ENCODE peak calls at places on chromosomes 3 and 15, in seven cellular contexts. One of them, this sample, is unnamed. For H3K4me1, the result is how much of the 10 kb centered on the place peaks cover.

GRCh38 chr15:101625169-101625568 is 27.0 kb downstream of the TM2D3 start:
- DNase-seq in PC-3: no peak
- DNase-seq in HCT116: no peak
- DNase-seq in SK-N-SH: no peak
- DNase-seq in GM23338: no peak
- DNase-seq in hepatocyte: no peak
- DNase-seq in OCI-LY7: no peak
- DNase-seq in this sample: no peak

GRCh38 chr15:63077952-63078351 is 35.4 kb downstream of the TPM1 start:
- DNase-seq in HCT116: no peak
- DNase-seq in OCI-LY7: no peak
- DNase-seq in SK-N-SH: no peak
- DNase-seq in PC-3: no peak
- DNase-seq in hepatocyte: no peak
- DNase-seq in GM23338: no peak
- DNase-seq in this sample: peak

GRCh38 chr3:20185364-20185732 is 658 bp downstream of the SGO1 start:
- DNase-seq in hepatocyte: peak
- DNase-seq in GM23338: peak
- DNase-seq in PC-3: peak
- DNase-seq in SK-N-SH: peak
- DNase-seq in OCI-LY7: peak
- DNase-seq in HCT116: no peak
- DNase-seq in this sample: peak

GRCh38 chr15:59555696-59556095 is 55.9 kb upstream of the GCNT3 start:
- DNase-seq in hepatocyte: no peak
- DNase-seq in GM23338: no peak
- DNase-seq in PC-3: peak
- DNase-seq in OCI-LY7: no peak
- DNase-seq in HCT116: no peak
- DNase-seq in SK-N-SH: no peak
- DNase-seq in this sample: no peak

GRCh38 chr3:126349611-126350501 is 7.4 kb downstream of the KLF15 start:
- DNase-seq in HCT116: no peak
- DNase-seq in SK-N-SH: no peak
- DNase-seq in GM23338: no peak
- DNase-seq in hepatocyte: no peak
- DNase-seq in PC-3: no peak
- DNase-seq in OCI-LY7: no peak
- DNase-seq in this sample: no peak

GRCh38 chr3:16811950-16812349 is 72.8 kb upstream of the PLCL2 start:
- DNase-seq in GM23338: no peak
- DNase-seq in SK-N-SH: no peak
- DNase-seq in hepatocyte: no peak
- DNase-seq in OCI-LY7: no peak
- DNase-seq in PC-3: no peak
- DNase-seq in HCT116: no peak
- DNase-seq in this sample: no peak

GRCh38 chr15:30985081-30985531 is 6.3 kb downstream of the MTMR10 start:
- DNase-seq in hepatocyte: no peak
- DNase-seq in GM23338: no peak
- DNase-seq in OCI-LY7: peak
- DNase-seq in HCT116: no peak
- DNase-seq in SK-N-SH: peak
- DNase-seq in PC-3: no peak
- DNase-seq in this sample: no peak

GRCh38 chr3:123920383-123920782 is 36.3 kb upstream of the MYLK start:
- DNase-seq in OCI-LY7: no peak
- DNase-seq in HCT116: no peak
- DNase-seq in PC-3: no peak
- DNase-seq in SK-N-SH: no peak
- DNase-seq in GM23338: no peak
- DNase-seq in hepatocyte: no peak
- DNase-seq in this sample: no peak

GRCh38 chr3:64594129-64594528 is 93.7 kb downstream of the ADAMTS9 start:
- DNase-seq in HCT116: no peak
- DNase-seq in PC-3: no peak
- DNase-seq in GM23338: no peak
- DNase-seq in hepatocyte: no peak
- DNase-seq in SK-N-SH: no peak
- DNase-seq in OCI-LY7: no peak
- DNase-seq in this sample: no peak

GRCh38 chr3:146594843-146595482 is 10.2 kb downstream of the PLSCR5 start:
- DNase-seq in HCT116: peak
- DNase-seq in PC-3: peak
- DNase-seq in OCI-LY7: peak
- DNase-seq in hepatocyte: peak
- DNase-seq in GM23338: peak
- DNase-seq in SK-N-SH: no peak
- DNase-seq in this sample: peak

GRCh38 chr15:45785897-45786296 is 151.1 kb downstream of the SQOR start:
- DNase-seq in PC-3: no peak
- DNase-seq in HCT116: no peak
- DNase-seq in hepatocyte: no peak
- DNase-seq in OCI-LY7: no peak
- DNase-seq in GM23338: no peak
- DNase-seq in SK-N-SH: no peak
- DNase-seq in this sample: no peak

GRCh38 chr3:133595341-133595740 is 21.9 kb downstream of the CDV3 start:
- DNase-seq in GM23338: no peak
- DNase-seq in SK-N-SH: no peak
- DNase-seq in hepatocyte: no peak
- DNase-seq in PC-3: peak
- DNase-seq in HCT116: no peak
- DNase-seq in OCI-LY7: no peak
- DNase-seq in this sample: no peak

GRCh38 chr3:159157275-159157674 is 355.4 kb downstream of the MFSD1 start:
- DNase-seq in hepatocyte: no peak
- DNase-seq in GM23338: no peak
- DNase-seq in SK-N-SH: no peak
- DNase-seq in HCT116: no peak
- DNase-seq in OCI-LY7: no peak
- DNase-seq in PC-3: peak
- DNase-seq in this sample: no peak

GRCh38 chr15:56640127-56640526 is 93.2 kb downstream of the ZNF280D start:
- DNase-seq in OCI-LY7: no peak
- DNase-seq in SK-N-SH: no peak
- DNase-seq in GM23338: peak
- DNase-seq in HCT116: no peak
- DNase-seq in hepatocyte: no peak
- DNase-seq in PC-3: no peak
- DNase-seq in this sample: peak

GRCh38 chr3:50213383-50213782 is 8.3 kb downstream of the SLC38A3 start:
- DNase-seq in OCI-LY7: no peak
- DNase-seq in hepatocyte: no peak
- DNase-seq in HCT116: no peak
- DNase-seq in GM23338: no peak
- DNase-seq in PC-3: no peak
- DNase-seq in SK-N-SH: no peak
- DNase-seq in this sample: no peak

GRCh38 chr3:120350431-120350941 is 1.3 kb upstream of the LRRC58 start:
- DNase-seq in hepatocyte: peak
- DNase-seq in PC-3: peak
- DNase-seq in SK-N-SH: no peak
- DNase-seq in OCI-LY7: peak
- DNase-seq in HCT116: no peak
- DNase-seq in GM23338: peak
- DNase-seq in this sample: no peak

GRCh38 chr15:92665100-92665555 is 9.6 kb upstream of the FAM174B start:
- DNase-seq in SK-N-SH: no peak
- DNase-seq in OCI-LY7: no peak
- DNase-seq in PC-3: no peak
- DNase-seq in hepatocyte: peak
- DNase-seq in GM23338: no peak
- DNase-seq in HCT116: no peak
- DNase-seq in this sample: no peak

DNA sequence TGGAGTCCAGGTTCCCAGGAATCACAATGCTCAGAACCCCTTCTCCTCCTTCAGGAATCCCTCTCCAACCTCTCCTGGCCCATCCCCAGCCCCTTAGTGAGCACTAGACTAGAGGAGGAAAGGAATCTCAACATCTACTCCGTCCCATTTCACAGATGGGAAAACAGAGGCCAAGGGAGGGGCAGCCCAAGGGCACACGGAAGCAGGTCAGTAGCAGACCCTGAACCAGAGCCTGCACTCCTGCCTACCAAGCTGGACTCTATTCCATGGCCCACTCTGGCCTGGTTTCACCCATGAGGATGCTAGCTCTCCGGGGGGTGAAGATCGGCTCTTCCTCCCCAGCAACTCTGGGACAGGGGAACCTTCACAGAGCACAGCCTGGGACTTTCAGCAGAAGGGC is 14.3 kb downstream of the SEMA7A start:
- DNase-seq in GM23338: no peak
- DNase-seq in OCI-LY7: no peak
- DNase-seq in HCT116: no peak
- DNase-seq in PC-3: no peak
- DNase-seq in SK-N-SH: no peak
- DNase-seq in hepatocyte: no peak
- DNase-seq in this sample: no peak
- H3K4me1 ChIP-seq in GM23338: under half
- H3K4me1 ChIP-seq in OCI-LY7: under half
- H3K4me1 ChIP-seq in HCT116: half or more
- H3K4me1 ChIP-seq in PC-3: half or more
- H3K4me1 ChIP-seq in SK-N-SH: under half
- H3K4me1 ChIP-seq in hepatocyte: under half
- H3K4me1 ChIP-seq in this sample: under half

DNA sequence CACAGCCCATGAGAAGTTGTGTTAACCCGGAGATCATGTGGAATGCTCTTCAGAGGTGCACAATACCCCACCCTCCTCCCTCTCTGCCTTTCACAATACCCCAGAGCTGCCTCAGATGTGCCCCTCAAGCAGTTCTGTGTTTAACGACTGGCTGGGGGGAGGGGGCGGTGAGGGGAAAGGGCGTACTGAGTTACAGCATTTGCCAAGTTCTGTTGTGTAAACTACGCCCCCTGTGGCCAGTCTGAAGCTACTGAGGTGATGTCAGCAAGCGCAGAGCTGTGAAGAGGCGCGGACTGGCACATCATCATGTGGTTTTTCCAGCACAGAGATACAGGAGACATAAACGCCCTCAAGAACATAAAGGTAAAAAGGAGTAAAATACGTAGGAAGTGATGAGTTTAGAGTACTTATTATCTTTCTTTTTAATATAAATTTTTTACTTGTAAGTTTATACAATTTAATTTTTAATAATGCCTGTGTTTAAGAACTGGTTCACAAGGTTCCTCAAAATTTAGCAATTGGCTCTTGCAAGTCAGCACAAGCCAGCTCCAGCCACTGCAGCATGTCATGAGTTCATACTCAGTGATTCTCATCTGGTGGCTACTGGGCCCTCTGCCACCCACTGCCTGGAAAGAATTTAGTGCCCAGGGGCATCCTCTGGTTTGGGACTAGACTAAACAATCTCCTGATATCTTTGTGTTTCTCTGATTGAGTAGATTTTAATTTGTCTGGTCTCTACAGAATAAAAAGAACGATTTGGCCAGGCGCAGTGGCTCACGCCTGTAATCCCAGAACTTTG is 1.7 kb downstream of the EPB42 start:
- DNase-seq in HCT116: no peak
- DNase-seq in PC-3: peak
- DNase-seq in OCI-LY7: peak
- DNase-seq in hepatocyte: peak
- DNase-seq in GM23338: peak
- DNase-seq in SK-N-SH: peak
- DNase-seq in this sample: peak
- TF ChIP-seq EZH2phosphoT487 in HCT116: no peak
- TF ChIP-seq EZH2phosphoT487 in PC-3: no peak
- TF ChIP-seq EZH2phosphoT487 in OCI-LY7: no peak
- TF ChIP-seq EZH2phosphoT487 in hepatocyte: no peak
- TF ChIP-seq EZH2phosphoT487 in GM23338: no peak
- TF ChIP-seq EZH2phosphoT487 in SK-N-SH: no peak
- TF ChIP-seq EZH2phosphoT487 in this sample: no peak

DNA sequence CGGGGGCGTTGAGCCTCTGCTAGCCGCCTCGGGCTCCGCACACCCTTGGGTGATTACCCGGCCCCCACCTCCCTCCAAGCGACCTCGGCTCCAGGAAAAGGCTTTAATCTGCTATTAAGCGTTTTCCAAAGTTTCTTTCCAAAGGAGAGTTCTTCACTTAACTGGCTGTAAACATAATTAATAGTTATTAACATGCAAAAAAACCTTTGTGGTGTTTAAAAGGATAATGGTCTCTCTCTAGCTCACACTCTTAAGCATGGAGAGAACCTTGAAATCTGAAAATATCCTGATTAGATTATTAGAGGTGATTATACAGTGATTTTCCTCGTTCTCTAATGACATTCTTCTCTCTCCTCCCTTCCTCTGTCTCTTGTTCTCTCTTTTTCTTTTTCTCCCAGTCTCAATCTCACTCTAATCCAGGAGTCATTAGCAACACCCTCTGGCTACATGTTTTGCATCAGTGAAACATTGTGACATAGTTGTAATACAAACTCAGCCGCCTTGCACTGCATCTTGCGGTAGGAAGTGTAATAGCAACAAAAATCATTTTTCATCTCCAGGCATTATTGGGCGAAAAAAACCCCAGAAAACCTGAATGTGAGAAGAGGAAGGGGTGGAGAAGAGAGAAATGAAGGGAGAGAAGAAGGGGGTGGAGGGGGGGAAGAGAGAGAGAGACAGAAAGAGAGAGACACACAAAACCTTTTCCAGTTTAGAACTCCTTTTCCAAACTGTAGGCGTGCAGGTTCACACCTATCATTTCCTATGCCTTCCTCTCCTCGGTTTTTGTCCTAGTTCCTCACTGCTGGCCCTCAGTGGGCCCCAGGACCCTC is 24.4 kb downstream of the NR2F2 start:
- DNase-seq in hepatocyte: peak
- DNase-seq in SK-N-SH: no peak
- DNase-seq in HCT116: no peak
- DNase-seq in OCI-LY7: no peak
- DNase-seq in GM23338: no peak
- DNase-seq in PC-3: peak
- DNase-seq in this sample: peak
- TF ChIP-seq CTCF in hepatocyte: no peak
- TF ChIP-seq CTCF in SK-N-SH: peak
- TF ChIP-seq CTCF in HCT116: no peak
- TF ChIP-seq CTCF in OCI-LY7: no peak
- TF ChIP-seq CTCF in GM23338: peak
- TF ChIP-seq CTCF in PC-3: peak
- TF ChIP-seq CTCF in this sample: peak

GRCh38 chr3:128780438-128780837 is 54.5 kb downstream of the RAB7A start:
- DNase-seq in OCI-LY7: no peak
- DNase-seq in HCT116: no peak
- DNase-seq in hepatocyte: no peak
- DNase-seq in PC-3: no peak
- DNase-seq in SK-N-SH: no peak
- DNase-seq in GM23338: no peak
- DNase-seq in this sample: no peak

GRCh38 chr3:128770387-128770786 is 44.4 kb downstream of the RAB7A start:
- DNase-seq in hepatocyte: no peak
- DNase-seq in HCT116: no peak
- DNase-seq in PC-3: no peak
- DNase-seq in GM23338: no peak
- DNase-seq in OCI-LY7: no peak
- DNase-seq in SK-N-SH: no peak
- DNase-seq in this sample: no peak

GRCh38 chr3:128775241-128775640 is 49.3 kb downstream of the RAB7A start:
- DNase-seq in hepatocyte: no peak
- DNase-seq in PC-3: no peak
- DNase-seq in HCT116: no peak
- DNase-seq in GM23338: no peak
- DNase-seq in OCI-LY7: no peak
- DNase-seq in SK-N-SH: no peak
- DNase-seq in this sample: no peak

GRCh38 chr3:128781164-128781563 is 55.2 kb downstream of the RAB7A start:
- DNase-seq in PC-3: no peak
- DNase-seq in SK-N-SH: no peak
- DNase-seq in GM23338: no peak
- DNase-seq in hepatocyte: no peak
- DNase-seq in OCI-LY7: no peak
- DNase-seq in HCT116: no peak
- DNase-seq in this sample: no peak

GRCh38 chr3:128775906-128776542 is 50.0 kb downstream of the RAB7A start:
- DNase-seq in OCI-LY7: no peak
- DNase-seq in hepatocyte: no peak
- DNase-seq in SK-N-SH: peak
- DNase-seq in HCT116: no peak
- DNase-seq in GM23338: no peak
- DNase-seq in PC-3: peak
- DNase-seq in this sample: no peak
- H3K4me1 ChIP-seq in OCI-LY7: under half
- H3K4me1 ChIP-seq in hepatocyte: under half
- H3K4me1 ChIP-seq in SK-N-SH: under half
- H3K4me1 ChIP-seq in HCT116: under half
- H3K4me1 ChIP-seq in GM23338: under half
- H3K4me1 ChIP-seq in PC-3: under half
- H3K4me1 ChIP-seq in this sample: under half

This sample was measured in neural progenitor cell.